ENCODE peak calls at places on chromosomes 2 and 18, in five cellular contexts. S is GM23338, Z is tibial artery, I is Peyer's patch, B is AG04450. A is an unnamed sample.

GRCh38 chr2:38146917-38147307 is 71.0 kb upstream of the CYP1B1 start:
- DNase-seq in S (peak; percentile 30), I (no peak), Z (no peak), B (peak; percentile 90), A (peak; percentile 80)

GRCh38 chr2:204321910-204322765 is 223.1 kb upstream of the PARD3B start:
- DNase-seq in B (no peak), I (no peak), Z (no peak), S (no peak), A (peak; percentile 64)

GRCh38 chr2:241009601-241010530 is 11.4 kb downstream of the SNED1 start:
- DNase-seq in I (peak; percentile 54), Z (peak; percentile 79), B (peak; percentile 15), S (peak; percentile 74), A (no peak)

GRCh38 chr2:209451209-209451822 is 27.5 kb downstream of the MAP2 start:
- DNase-seq in Z (no peak), S (peak; percentile 65), B (no peak), I (no peak), A (no peak)

GRCh38 chr18:67215686-67216085 is 300.8 kb downstream of the DSEL start:
- DNase-seq in I (no peak), S (no peak), B (no peak), Z (no peak), A (no peak)

GRCh38 chr2:138744709-138745108 is 35.5 kb downstream of the NXPH2 start:
- DNase-seq in Z (no peak), I (no peak), S (no peak), B (no peak), A (no peak)

GRCh38 chr2:42964444-42965081 is 172.2 kb upstream of the HAAO start:
- DNase-seq in S (no peak), B (peak; percentile 90), I (no peak), Z (peak; percentile 93), A (no peak)

GRCh38 chr18:77201508-77201907 is 48.1 kb upstream of the GALR1 start:
- DNase-seq in B (no peak), S (no peak), Z (no peak), I (no peak), A (no peak)

GRCh38 chr18:74113711-74114110 is 33.9 kb downstream of the FBXO15 start:
- DNase-seq in Z (no peak), S (no peak), I (no peak), B (no peak), A (no peak)

GRCh38 chr2:25383806-25384205 is 42.1 kb upstream of the DNMT3A start:
- DNase-seq in B (no peak), Z (peak; percentile 44), S (no peak), I (no peak), A (no peak)

GRCh38 chr18:47997338-47997780 is 66.9 kb upstream of the SMAD2 start:
- DNase-seq in B (no peak), I (no peak), Z (no peak), S (peak; percentile 84), A (peak; percentile 62)

GRCh38 chr2:235378944-235379343 is 114.9 kb upstream of the AGAP1 start:
- DNase-seq in I (no peak), Z (no peak), B (no peak), S (no peak), A (no peak)

GRCh38 chr2:28665041-28665704 is 86.5 kb upstream of the PPP1CB start:
- DNase-seq in S (no peak), I (no peak), Z (peak; percentile 94), B (peak; percentile 74), A (no peak)

GRCh38 chr2:231503777-231504176 is 26.5 kb downstream of the NMUR1 start:
- DNase-seq in I (no peak), S (no peak), B (no peak), Z (no peak), A (no peak)

GRCh38 chr2:201871471-201871870 is 65.1 kb downstream of the CDK15 start:
- DNase-seq in S (no peak), I (no peak), B (no peak), Z (no peak), A (no peak)

GRCh38 chr2:230939691-230940475 is 14.8 kb upstream of the GPR55 start:
- DNase-seq in B (no peak), Z (no peak), S (no peak), I (no peak), A (no peak)

GRCh38 chr2:76870581-76870980 is 651.6 kb downstream of the LRRTM4 start:
- DNase-seq in I (no peak), S (no peak), B (no peak), Z (no peak), A (no peak)

GRCh38 chr2:165535443-165535842 is 65.9 kb downstream of the CSRNP3 start:
- DNase-seq in I (no peak), B (no peak), Z (no peak), S (no peak), A (no peak)

GRCh38 chr2:176158306-176158643 is 1.2 kb downstream of the HOXD3 start:
- DNase-seq in S (peak; percentile 33), B (no peak), Z (no peak), I (no peak), A (no peak)

DNA sequence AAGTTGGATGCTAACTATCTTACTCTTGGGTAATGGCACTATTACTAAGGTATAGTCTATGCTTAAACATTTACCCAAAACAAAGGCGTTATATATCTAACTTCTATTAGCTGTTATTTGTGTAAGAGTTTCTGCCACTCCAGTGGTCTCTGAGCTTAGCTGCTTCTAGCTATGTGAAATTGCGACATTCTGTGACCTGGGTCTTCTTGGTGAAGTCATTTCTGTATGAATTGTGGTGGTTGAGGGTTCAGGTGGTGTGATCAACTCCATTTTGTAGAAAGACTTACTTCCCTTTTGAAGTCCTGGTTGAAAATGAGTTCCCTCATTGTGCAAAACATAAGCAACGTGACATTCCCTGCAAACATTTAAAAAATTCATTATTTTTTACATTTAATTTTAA is 221.6 kb downstream of the PIK3C3 start:
- DNase-seq in Z (no peak), I (no peak), S (no peak), B (no peak), A (no peak)
- H3K27ac ChIP-seq in Z (no peak overlapping the region), I (no peak overlapping the region), S (no peak overlapping the region), B (no peak overlapping the region), A (no peak overlapping the region)

GRCh38 chr18:31573047-31573446 is 18.6 kb upstream of the TTR start:
- DNase-seq in B (no peak), S (no peak), I (no peak), Z (no peak), A (no peak)
- H3K27ac ChIP-seq in B (no peak overlapping the region), S (no peak overlapping the region), I (no peak overlapping the region), Z (no peak overlapping the region), A (no peak overlapping the region)

DNA sequence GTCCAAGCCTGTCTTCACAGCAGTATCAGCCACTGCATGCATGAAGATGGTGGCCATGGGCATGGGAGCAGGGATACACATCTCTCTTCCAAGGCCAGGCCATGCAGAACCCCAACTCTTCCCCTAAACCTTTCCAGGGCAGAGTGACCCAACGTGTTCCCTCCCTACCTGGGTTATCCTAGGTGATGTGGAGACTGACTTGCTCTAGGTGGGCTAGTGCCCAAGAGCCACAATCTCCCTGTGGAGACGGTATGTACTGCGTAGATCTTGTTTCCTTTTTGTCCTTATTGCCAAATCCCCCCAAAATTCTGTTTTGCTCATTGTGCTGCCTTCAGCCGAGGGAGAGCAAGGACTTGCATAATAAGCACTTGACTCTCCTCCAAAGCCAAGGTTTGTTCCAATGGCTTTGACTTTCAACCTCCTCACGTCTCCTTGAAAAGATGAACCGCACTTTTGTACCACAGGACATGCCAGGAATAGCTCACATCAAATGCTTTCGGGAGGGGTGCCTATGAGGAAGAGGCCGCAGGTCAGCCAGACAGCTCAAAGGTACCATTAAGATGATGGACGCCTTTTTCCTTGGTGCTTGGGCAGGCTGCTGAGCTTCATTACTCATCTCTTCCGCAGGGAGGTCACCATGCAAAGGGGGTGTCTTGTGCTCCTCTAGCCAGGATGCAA is 76.3 kb upstream of the GLI2 start:
- DNase-seq in S (no peak), B (no peak), Z (no peak), I (no peak), A (no peak)
- H3K27ac ChIP-seq in S (no peak overlapping the region), B (no peak overlapping the region), Z (no peak overlapping the region), I (no peak overlapping the region), A (no peak overlapping the region)

GRCh38 chr2:238478216-238478615 is 51.5 kb downstream of the ASB1 start:
- DNase-seq in Z (no peak), S (no peak), B (no peak), I (no peak), A (no peak)
- H3K27ac ChIP-seq in Z (no peak overlapping the region), S (no peak overlapping the region), B (no peak overlapping the region), I (no peak overlapping the region), A (no peak overlapping the region)

GRCh38 chr2:216914491-216914890 is 54.6 kb upstream of the TNP1 start:
- DNase-seq in I (no peak), Z (no peak), S (no peak), B (no peak), A (no peak)
- H3K27ac ChIP-seq in I (no peak overlapping the region), Z (no peak overlapping the region), S (no peak overlapping the region), B (no peak overlapping the region), A (no peak overlapping the region)